ENCODE peak calls at places on chromosomes 2 and 18, in eight cellular contexts. S is HFFc6, J is ascending aorta, L is GM12865, K is GM12864, N is Caki2, X is iPS DF 6.9, T is GM20000. Y is an unnamed sample.

GRCh38 chr18:688322-688721 is 24.1 kb downstream of the ENOSF1 start:
- DNase-seq in S (no peak), J (no peak), L (no peak), K (no peak), N (no peak), X (no peak), T (no peak), Y (no peak)

GRCh38 chr18:76673281-76674005 is 148.9 kb upstream of the ZNF236 start:
- DNase-seq in S (no peak), J (no peak), L (no peak), K (no peak), N (no peak), X (no peak), T (no peak), Y (no peak)

GRCh38 chr2:39523308-39524044 is 86.4 kb upstream of the MAP4K3 start:
- DNase-seq in S (peak; percentile 87), J (no peak), L (no peak), K (no peak), N (peak; percentile 56), X (no peak), T (no peak), Y (no peak)

GRCh38 chr2:238285653-238286082 is 2.7 kb downstream of the PER2 start:
- DNase-seq in S (peak; percentile 98), J (peak; percentile 95), L (no peak), K (no peak), N (peak; percentile 87), X (no peak), T (no peak), Y (no peak)

GRCh38 chr2:197306691-197307030 is 3.9 kb downstream of the ANKRD44 start:
- DNase-seq in S (no peak), J (peak; percentile 88), L (peak; percentile 63), K (no peak), N (peak; percentile 42), X (no peak), T (no peak), Y (peak; percentile 79)

GRCh38 chr2:219297766-219298456 is 11.3 kb downstream of the PTPRN start:
- DNase-seq in S (no peak), J (no peak), L (no peak), K (no peak), N (no peak), X (no peak), T (no peak), Y (no peak)

GRCh38 chr18:52652451-52652850 is 312.5 kb downstream of the DCC start:
- DNase-seq in S (no peak), J (no peak), L (no peak), K (no peak), N (no peak), X (no peak), T (no peak), Y (no peak)

GRCh38 chr18:8797206-8797605 is 91.8 kb downstream of the MTCL1 start:
- DNase-seq in S (no peak), J (no peak), L (no peak), K (no peak), N (no peak), X (no peak), T (no peak), Y (no peak)

GRCh38 chr2:167048829-167049228 is 160.5 kb downstream of the XIRP2 start:
- DNase-seq in S (no peak), J (no peak), L (no peak), K (no peak), N (no peak), X (peak; percentile 2), T (no peak), Y (no peak)

GRCh38 chr18:62455222-62455621 is 67.6 kb upstream of the ZCCHC2 start:
- DNase-seq in S (no peak), J (no peak), L (no peak), K (no peak), N (no peak), X (no peak), T (no peak), Y (no peak)